ENCODE peak calls at places on chromosomes 5 and 9, in eight cellular contexts. I is kidney epithelial cell, F is GM19239, M is gastrocnemius medialis, U is chondrocyte, D is iPS-NIHi11, R is kidney tubule cell, X is nephron progenitor cell. B is an unnamed sample.

GRCh38 chr5:50711280-50711679 is 44.8 kb downstream of the PARP8 start:
- DNase-seq in I (no peak), F (peak), M (no peak), U (no peak), D (peak), R (peak), X (no peak), B (no peak)

GRCh38 chr9:37503736-37504135 is 18.0 kb downstream of the POLR1E start:
- DNase-seq in I (no peak), F (no peak), M (no peak), U (no peak), D (no peak), R (peak), X (no peak), B (no peak)

GRCh38 chr9:82052081-82052480 is 63.5 kb downstream of the SPATA31D1 start:
- DNase-seq in I (no peak), F (no peak), M (no peak), U (no peak), D (no peak), R (no peak), X (no peak), B (no peak)

GRCh38 chr9:116800885-116801284 is 113.8 kb downstream of the TRIM32 start:
- DNase-seq in I (no peak), F (no peak), M (no peak), U (no peak), D (peak), R (no peak), X (no peak), B (no peak)

GRCh38 chr5:151264113-151264512 is 11.1 kb downstream of the GM2A start:
- DNase-seq in I (no peak), F (no peak), M (no peak), U (no peak), D (peak), R (peak), X (no peak), B (no peak)

GRCh38 chr9:137315581-137316011 is 13.5 kb upstream of the NRARP start:
- DNase-seq in I (no peak), F (no peak), M (no peak), U (no peak), D (peak), R (no peak), X (no peak), B (no peak)

GRCh38 chr5:174571662-174572397 is 152.6 kb upstream of the MSX2 start:
- DNase-seq in I (peak), F (no peak), M (peak), U (no peak), D (peak), R (peak), X (no peak), B (peak)

GRCh38 chr5:112077180-112077579 is 320.2 kb upstream of the NREP start:
- DNase-seq in I (no peak), F (no peak), M (no peak), U (no peak), D (no peak), R (peak), X (no peak), B (no peak)

GRCh38 chr9:73437758-73438157 is 286.1 kb downstream of the ANXA1 start:
- DNase-seq in I (no peak), F (no peak), M (no peak), U (no peak), D (no peak), R (peak), X (no peak), B (no peak)

GRCh38 chr5:171543486-171543885 is 124.0 kb downstream of the FGF18 start:
- DNase-seq in I (no peak), F (no peak), M (no peak), U (no peak), D (no peak), R (peak), X (no peak), B (no peak)

GRCh38 chr5:7897014-7897600 is 28.2 kb downstream of the MTRR start:
- DNase-seq in I (no peak), F (no peak), M (no peak), U (no peak), D (peak), R (peak), X (peak), B (no peak)

GRCh38 chr9:35619800-35620158 is 1.6 kb upstream of the CD72 start:
- DNase-seq in I (no peak), F (no peak), M (no peak), U (no peak), D (no peak), R (no peak), X (no peak), B (no peak)

GRCh38 chr9:95509851-95510529 is 6.8 kb downstream of the PTCH1 start:
- DNase-seq in I (no peak), F (no peak), M (no peak), U (no peak), D (no peak), R (no peak), X (peak), B (no peak)

GRCh38 chr5:33513786-33514185 is 73.0 kb downstream of the TARS1 start:
- DNase-seq in I (no peak), F (no peak), M (no peak), U (no peak), D (no peak), R (no peak), X (no peak), B (no peak)

GRCh38 chr9:7368410-7369292 is 430.9 kb downstream of the DMAC1 start:
- DNase-seq in I (no peak), F (no peak), M (no peak), U (no peak), D (no peak), R (no peak), X (no peak), B (no peak)

GRCh38 chr5:73030995-73031394 is 75.2 kb downstream of the FCHO2 start:
- DNase-seq in I (peak), F (no peak), M (no peak), U (no peak), D (peak), R (peak), X (no peak), B (no peak)

GRCh38 chr5:54766748-54767147 is 218.6 kb downstream of the ESM1 start:
- DNase-seq in I (no peak), F (no peak), M (no peak), U (no peak), D (no peak), R (no peak), X (no peak), B (no peak)

GRCh38 chr5:117454716-117455212 is 880.1 kb upstream of the SEMA6A start:
- DNase-seq in I (no peak), F (peak), M (no peak), U (peak), D (peak), R (peak), X (peak), B (peak)

GRCh38 chr5:66171349-66172344 is 27.5 kb downstream of the SREK1 start:
- DNase-seq in I (peak), F (peak), M (no peak), U (no peak), D (peak), R (peak), X (peak), B (no peak)

GRCh38 chr9:5633243-5633642 is 4.3 kb downstream of the RIC1 start:
- DNase-seq in I (no peak), F (no peak), M (no peak), U (no peak), D (no peak), R (peak), X (no peak), B (no peak)

GRCh38 chr5:110048508-110048907 is 358.8 kb downstream of the MAN2A1 start:
- DNase-seq in I (no peak), F (no peak), M (no peak), U (no peak), D (peak), R (no peak), X (no peak), B (no peak)

GRCh38 chr5:55900776-55901175 is 49.6 kb downstream of the IL31RA start:
- DNase-seq in I (no peak), F (no peak), M (no peak), U (no peak), D (no peak), R (no peak), X (no peak), B (no peak)

GRCh38 chr5:50302815-50303490 is 138.1 kb downstream of the EMB start:
- DNase-seq in I (peak), F (no peak), M (no peak), U (no peak), D (no peak), R (peak), X (no peak), B (no peak)

GRCh38 chr5:61289241-61289640 is 42.8 kb upstream of the ZSWIM6 start:
- DNase-seq in I (no peak), F (no peak), M (no peak), U (no peak), D (no peak), R (no peak), X (no peak), B (no peak)

GRCh38 chr9:5592231-5592630 is 36.7 kb upstream of the RIC1 start:
- DNase-seq in I (no peak), F (no peak), M (no peak), U (no peak), D (no peak), R (no peak), X (no peak), B (no peak)

GRCh38 chr5:149550608-149551226 is 522 bp downstream of the CSNK1A1 start:
- DNase-seq in I (no peak), F (no peak), M (no peak), U (no peak), D (no peak), R (no peak), X (no peak), B (no peak)

GRCh38 chr9:127968046-127968445 is 12.7 kb downstream of the EEIG1 start:
- DNase-seq in I (peak), F (no peak), M (no peak), U (no peak), D (no peak), R (peak), X (no peak), B (peak)

GRCh38 chr5:132389453-132390286 is 20.2 kb downstream of the SLC22A5 start:
- DNase-seq in I (peak), F (no peak), M (no peak), U (peak), D (no peak), R (peak), X (no peak), B (peak)

GRCh38 chr5:1907616-1908015 is 24.9 kb upstream of the IRX4 start:
- DNase-seq in I (no peak), F (no peak), M (no peak), U (peak), D (no peak), R (no peak), X (no peak), B (peak)

GRCh38 chr5:54234304-54234938 is 76.0 kb downstream of the ARL15 start:
- DNase-seq in I (no peak), F (peak), M (no peak), U (no peak), D (no peak), R (peak), X (no peak), B (no peak)

GRCh38 chr9:95074632-95075269 is 242.8 kb downstream of the FANCC start:
- DNase-seq in I (no peak), F (no peak), M (peak), U (no peak), D (no peak), R (peak), X (no peak), B (no peak)

GRCh38 chr9:18717751-18718150 is 243.8 kb downstream of the ADAMTSL1 start:
- DNase-seq in I (no peak), F (no peak), M (no peak), U (no peak), D (no peak), R (no peak), X (no peak), B (no peak)

GRCh38 chr9:101487443-101487855 is 46.2 kb upstream of the RNF20 start:
- DNase-seq in I (no peak), F (no peak), M (no peak), U (no peak), D (no peak), R (no peak), X (no peak), B (no peak)

GRCh38 chr5:78076351-78076750 is 218.1 kb downstream of the AP3B1 start:
- DNase-seq in I (no peak), F (no peak), M (no peak), U (no peak), D (peak), R (peak), X (peak), B (no peak)

GRCh38 chr5:122584411-122585110 is 190.3 kb upstream of the SNX2 start:
- DNase-seq in I (no peak), F (no peak), M (no peak), U (no peak), D (no peak), R (no peak), X (no peak), B (no peak)